ENCODE peak calls at places on chromosomes 3 and 15, in nine cellular contexts. One of them, this sample, is unnamed.

GRCh38 chr3:24507776-24508422 is 13.2 kb upstream of the THRB start:
- DNase-seq in mesothelial cell of epicardium: no peak
- DNase-seq in spleen: no peak
- DNase-seq in transverse colon: no peak
- DNase-seq in endothelial cell: no peak
- DNase-seq in IMR-90: no peak
- DNase-seq in fibroblast of lung: no peak
- DNase-seq in BE2C: no peak
- DNase-seq in psoas muscle: no peak
- DNase-seq in this sample: no peak

GRCh38 chr15:94582368-94582767 is 351.0 kb downstream of the MCTP2 start:
- DNase-seq in mesothelial cell of epicardium: no peak
- DNase-seq in spleen: no peak
- DNase-seq in transverse colon: no peak
- DNase-seq in endothelial cell: peak
- DNase-seq in IMR-90: no peak
- DNase-seq in fibroblast of lung: no peak
- DNase-seq in BE2C: peak
- DNase-seq in psoas muscle: no peak
- DNase-seq in this sample: peak

GRCh38 chr3:141202682-141203081 is 28.9 kb upstream of the PXYLP1 start:
- DNase-seq in mesothelial cell of epicardium: peak
- DNase-seq in spleen: no peak
- DNase-seq in transverse colon: no peak
- DNase-seq in endothelial cell: no peak
- DNase-seq in IMR-90: no peak
- DNase-seq in fibroblast of lung: no peak
- DNase-seq in BE2C: no peak
- DNase-seq in psoas muscle: no peak
- DNase-seq in this sample: no peak

GRCh38 chr3:196533260-196533681 is 18.1 kb upstream of the SMCO1 start:
- DNase-seq in mesothelial cell of epicardium: no peak
- DNase-seq in spleen: no peak
- DNase-seq in transverse colon: no peak
- DNase-seq in endothelial cell: no peak
- DNase-seq in IMR-90: no peak
- DNase-seq in fibroblast of lung: peak
- DNase-seq in BE2C: peak
- DNase-seq in psoas muscle: no peak
- DNase-seq in this sample: no peak

GRCh38 chr3:60064210-60065178 is 1014.7 kb upstream of the CFAP20DC start:
- DNase-seq in mesothelial cell of epicardium: no peak
- DNase-seq in spleen: no peak
- DNase-seq in transverse colon: no peak
- DNase-seq in endothelial cell: no peak
- DNase-seq in IMR-90: peak
- DNase-seq in fibroblast of lung: peak
- DNase-seq in BE2C: no peak
- DNase-seq in psoas muscle: no peak
- DNase-seq in this sample: no peak

GRCh38 chr15:30923429-30923828 is 19.7 kb downstream of the FAN1 start:
- DNase-seq in mesothelial cell of epicardium: no peak
- DNase-seq in spleen: no peak
- DNase-seq in transverse colon: no peak
- DNase-seq in endothelial cell: no peak
- DNase-seq in IMR-90: no peak
- DNase-seq in fibroblast of lung: no peak
- DNase-seq in BE2C: no peak
- DNase-seq in psoas muscle: peak
- DNase-seq in this sample: no peak

GRCh38 chr3:194346621-194347020 is 4.5 kb downstream of the CPN2 start:
- DNase-seq in mesothelial cell of epicardium: no peak
- DNase-seq in spleen: no peak
- DNase-seq in transverse colon: no peak
- DNase-seq in endothelial cell: no peak
- DNase-seq in IMR-90: peak
- DNase-seq in fibroblast of lung: no peak
- DNase-seq in BE2C: no peak
- DNase-seq in psoas muscle: no peak
- DNase-seq in this sample: no peak

GRCh38 chr3:100726706-100727105 is 17.4 kb downstream of the TFG start:
- DNase-seq in mesothelial cell of epicardium: no peak
- DNase-seq in spleen: no peak
- DNase-seq in transverse colon: no peak
- DNase-seq in endothelial cell: no peak
- DNase-seq in IMR-90: no peak
- DNase-seq in fibroblast of lung: no peak
- DNase-seq in BE2C: no peak
- DNase-seq in psoas muscle: no peak
- DNase-seq in this sample: no peak

GRCh38 chr15:70833897-70834765 is 19.8 kb downstream of the LARP6 start:
- DNase-seq in mesothelial cell of epicardium: no peak
- DNase-seq in spleen: no peak
- DNase-seq in transverse colon: no peak
- DNase-seq in endothelial cell: no peak
- DNase-seq in IMR-90: peak
- DNase-seq in fibroblast of lung: peak
- DNase-seq in BE2C: no peak
- DNase-seq in psoas muscle: no peak
- DNase-seq in this sample: no peak

GRCh38 chr15:26097216-26097615 is 234.1 kb upstream of the ATP10A start:
- DNase-seq in mesothelial cell of epicardium: no peak
- DNase-seq in spleen: no peak
- DNase-seq in transverse colon: no peak
- DNase-seq in endothelial cell: no peak
- DNase-seq in IMR-90: no peak
- DNase-seq in fibroblast of lung: no peak
- DNase-seq in BE2C: no peak
- DNase-seq in psoas muscle: no peak
- DNase-seq in this sample: no peak

GRCh38 chr15:26091184-26091583 is 228.1 kb upstream of the ATP10A start:
- DNase-seq in mesothelial cell of epicardium: no peak
- DNase-seq in spleen: no peak
- DNase-seq in transverse colon: no peak
- DNase-seq in endothelial cell: no peak
- DNase-seq in IMR-90: no peak
- DNase-seq in fibroblast of lung: no peak
- DNase-seq in BE2C: no peak
- DNase-seq in psoas muscle: no peak
- DNase-seq in this sample: no peak

GRCh38 chr15:26098801-26099200 is 235.7 kb upstream of the ATP10A start:
- DNase-seq in mesothelial cell of epicardium: no peak
- DNase-seq in spleen: no peak
- DNase-seq in transverse colon: no peak
- DNase-seq in endothelial cell: no peak
- DNase-seq in IMR-90: no peak
- DNase-seq in fibroblast of lung: no peak
- DNase-seq in BE2C: no peak
- DNase-seq in psoas muscle: no peak
- DNase-seq in this sample: no peak

GRCh38 chr15:26101443-26101842 is 238.3 kb upstream of the ATP10A start:
- DNase-seq in mesothelial cell of epicardium: no peak
- DNase-seq in spleen: no peak
- DNase-seq in transverse colon: no peak
- DNase-seq in endothelial cell: no peak
- DNase-seq in IMR-90: no peak
- DNase-seq in fibroblast of lung: no peak
- DNase-seq in BE2C: no peak
- DNase-seq in psoas muscle: no peak
- DNase-seq in this sample: no peak

DNA sequence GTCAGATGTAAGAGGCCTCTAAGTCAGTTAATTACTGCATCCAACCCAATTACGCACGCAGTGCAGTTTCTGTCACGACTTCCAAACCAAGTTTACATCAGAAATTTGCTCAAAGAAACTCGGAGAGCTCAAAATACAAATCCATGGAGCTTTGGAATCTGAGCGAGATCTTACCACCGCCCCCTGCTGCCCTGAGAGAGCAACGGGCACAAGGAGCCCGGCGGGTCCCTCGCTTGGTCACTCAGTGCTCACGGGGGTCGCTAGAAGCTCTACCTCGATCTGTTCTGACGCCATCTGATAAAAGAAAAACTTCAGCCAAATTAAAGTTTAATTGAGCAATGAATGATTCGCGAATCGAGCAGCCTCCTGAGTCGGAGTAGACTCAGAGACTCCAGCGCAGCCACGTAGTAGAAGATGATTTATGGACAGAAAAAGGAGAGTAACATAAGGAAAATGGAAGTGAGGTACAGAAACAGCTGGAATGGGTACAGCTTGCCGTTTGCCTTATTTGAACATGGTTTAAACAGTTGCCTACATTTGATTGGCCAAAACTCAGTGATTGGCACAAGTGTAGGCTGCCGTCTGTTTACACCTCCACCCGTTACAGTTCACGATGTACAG is 232.7 kb upstream of the ATP10A start:
- DNase-seq in mesothelial cell of epicardium: no peak
- DNase-seq in spleen: no peak
- DNase-seq in transverse colon: no peak
- DNase-seq in endothelial cell: peak
- DNase-seq in IMR-90: no peak
- DNase-seq in fibroblast of lung: no peak
- DNase-seq in BE2C: peak
- DNase-seq in psoas muscle: no peak
- DNase-seq in this sample: no peak
- TF ChIP-seq CTCF in mesothelial cell of epicardium: no peak
- TF ChIP-seq CTCF in spleen: no peak
- TF ChIP-seq CTCF in transverse colon: no peak
- TF ChIP-seq CTCF in endothelial cell: no peak
- TF ChIP-seq CTCF in IMR-90: peak
- TF ChIP-seq CTCF in fibroblast of lung: no peak
- TF ChIP-seq CTCF in BE2C: peak
- TF ChIP-seq CTCF in psoas muscle: no peak
- TF ChIP-seq CTCF in this sample: peak

GRCh38 chr15:101646652-101647051 is 5.5 kb downstream of the TM2D3 start:
- DNase-seq in mesothelial cell of epicardium: no peak
- DNase-seq in spleen: peak
- DNase-seq in transverse colon: no peak
- DNase-seq in endothelial cell: no peak
- DNase-seq in IMR-90: no peak
- DNase-seq in fibroblast of lung: no peak
- DNase-seq in BE2C: no peak
- DNase-seq in psoas muscle: no peak
- DNase-seq in this sample: no peak

GRCh38 chr15:101637549-101638318 is 14.4 kb downstream of the TM2D3 start:
- DNase-seq in mesothelial cell of epicardium: no peak
- DNase-seq in spleen: no peak
- DNase-seq in transverse colon: peak
- DNase-seq in endothelial cell: no peak
- DNase-seq in IMR-90: peak
- DNase-seq in fibroblast of lung: peak
- DNase-seq in BE2C: no peak
- DNase-seq in psoas muscle: no peak
- DNase-seq in this sample: no peak

GRCh38 chr15:101641134-101641764 is 10.9 kb downstream of the TM2D3 start:
- DNase-seq in mesothelial cell of epicardium: peak
- DNase-seq in spleen: peak
- DNase-seq in transverse colon: peak
- DNase-seq in endothelial cell: peak
- DNase-seq in IMR-90: peak
- DNase-seq in fibroblast of lung: peak
- DNase-seq in BE2C: peak
- DNase-seq in psoas muscle: peak
- DNase-seq in this sample: peak

GRCh38 chr15:101641894-101642293 is 10.3 kb downstream of the TM2D3 start:
- DNase-seq in mesothelial cell of epicardium: no peak
- DNase-seq in spleen: no peak
- DNase-seq in transverse colon: no peak
- DNase-seq in endothelial cell: no peak
- DNase-seq in IMR-90: no peak
- DNase-seq in fibroblast of lung: peak
- DNase-seq in BE2C: no peak
- DNase-seq in psoas muscle: no peak
- DNase-seq in this sample: no peak

GRCh38 chr15:101642361-101642760 is 9.8 kb downstream of the TM2D3 start:
- DNase-seq in mesothelial cell of epicardium: no peak
- DNase-seq in spleen: no peak
- DNase-seq in transverse colon: no peak
- DNase-seq in endothelial cell: no peak
- DNase-seq in IMR-90: no peak
- DNase-seq in fibroblast of lung: no peak
- DNase-seq in BE2C: peak
- DNase-seq in psoas muscle: no peak
- DNase-seq in this sample: no peak
- TF ChIP-seq CTCF in mesothelial cell of epicardium: no peak
- TF ChIP-seq CTCF in spleen: no peak
- TF ChIP-seq CTCF in transverse colon: no peak
- TF ChIP-seq CTCF in endothelial cell: no peak
- TF ChIP-seq CTCF in IMR-90: no peak
- TF ChIP-seq CTCF in fibroblast of lung: no peak
- TF ChIP-seq CTCF in BE2C: peak
- TF ChIP-seq CTCF in psoas muscle: no peak
- TF ChIP-seq CTCF in this sample: no peak

GRCh38 chr3:14549256-14549931 is 9.3 kb upstream of the GRIP2 start:
- DNase-seq in mesothelial cell of epicardium: no peak
- DNase-seq in spleen: peak
- DNase-seq in transverse colon: no peak
- DNase-seq in endothelial cell: no peak
- DNase-seq in IMR-90: peak
- DNase-seq in fibroblast of lung: peak
- DNase-seq in BE2C: no peak
- DNase-seq in psoas muscle: no peak
- DNase-seq in this sample: no peak
- TF ChIP-seq CTCF in mesothelial cell of epicardium: no peak
- TF ChIP-seq CTCF in spleen: no peak
- TF ChIP-seq CTCF in transverse colon: peak
- TF ChIP-seq CTCF in endothelial cell: peak
- TF ChIP-seq CTCF in IMR-90: peak
- TF ChIP-seq CTCF in fibroblast of lung: peak
- TF ChIP-seq CTCF in BE2C: no peak
- TF ChIP-seq CTCF in psoas muscle: no peak
- TF ChIP-seq CTCF in this sample: peak

DNA sequence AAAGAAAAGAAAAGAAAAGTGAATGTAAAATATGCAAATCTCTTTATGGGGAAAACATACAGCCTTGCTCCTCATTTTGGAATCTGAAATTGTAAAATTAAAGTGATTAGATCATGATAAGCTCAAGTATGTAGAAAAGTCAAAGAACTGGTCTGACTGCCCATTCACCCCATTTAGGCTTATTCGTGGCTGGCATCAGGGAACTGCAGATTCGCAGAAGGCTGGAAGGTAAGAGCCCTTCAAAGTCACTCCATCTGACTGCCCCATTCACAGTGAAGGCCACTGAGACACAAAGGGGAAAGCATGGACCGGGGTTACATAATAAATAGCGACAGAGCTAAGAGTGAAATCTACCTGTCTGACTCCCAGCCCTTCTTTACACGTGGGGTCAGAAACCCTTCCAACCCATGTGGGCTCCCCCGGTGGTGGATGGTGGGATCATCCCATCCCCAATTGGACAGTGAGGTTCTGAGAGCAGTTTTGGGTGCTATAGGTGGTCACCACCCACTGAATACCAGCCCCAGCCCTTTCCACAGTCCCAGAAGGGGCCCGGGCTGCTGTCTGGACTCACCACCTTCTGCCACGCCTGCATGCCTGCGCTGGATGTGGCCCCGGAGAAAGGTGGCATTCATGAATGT is 18.1 kb downstream of the DZIP1L start:
- DNase-seq in mesothelial cell of epicardium: no peak
- DNase-seq in spleen: no peak
- DNase-seq in transverse colon: no peak
- DNase-seq in endothelial cell: peak
- DNase-seq in IMR-90: no peak
- DNase-seq in fibroblast of lung: no peak
- DNase-seq in BE2C: peak
- DNase-seq in psoas muscle: no peak
- DNase-seq in this sample: no peak
- TF ChIP-seq CTCF in mesothelial cell of epicardium: peak
- TF ChIP-seq CTCF in spleen: no peak
- TF ChIP-seq CTCF in transverse colon: no peak
- TF ChIP-seq CTCF in endothelial cell: peak
- TF ChIP-seq CTCF in IMR-90: peak
- TF ChIP-seq CTCF in fibroblast of lung: peak
- TF ChIP-seq CTCF in BE2C: peak
- TF ChIP-seq CTCF in psoas muscle: peak
- TF ChIP-seq CTCF in this sample: peak